ENCODE peak calls at places on chromosomes 1 and 21, in ten cellular contexts. I is ascending aorta; R is OCI-LY7; K is caudate nucleus; W is NCI-H2029 treated with DMSO at 0.1 percent for 48 hours; O is activated CD8-positive, alpha-beta memory T cell treated with anti-CD3 and anti-CD28 coated beads for 48 hours; A is lung; J is cardiac muscle cell; U is endothelial cell of umbilical vein; D is NCI-H345. H is an unnamed sample.

GRCh38 chr1:117592155-117592554 is 13.7 kb upstream of the TENT5C start:
- DNase-seq in R (no peak), A (no peak), D (no peak), K (no peak), O (no peak), U (no peak), J (no peak), I (no peak), W (no peak), H (no peak)

GRCh38 chr1:6731905-6732304 is 30.3 kb upstream of the DNAJC11 start:
- DNase-seq in R (no peak), U (no peak), D (no peak), I (no peak), W (no peak), O (no peak), K (no peak), J (no peak), A (no peak), H (no peak)

GRCh38 chr1:36560177-36560576 is 77.5 kb upstream of the CSF3R start:
- DNase-seq in K (no peak), U (no peak), D (no peak), J (no peak), O (no peak), I (no peak), W (no peak), R (no peak), A (no peak), H (no peak)

GRCh38 chr1:72435025-72435424 is 152.7 kb upstream of the NEGR1 start:
- DNase-seq in K (no peak), O (no peak), J (no peak), D (no peak), U (no peak), W (no peak), I (no peak), A (no peak), R (no peak), H (no peak)

GRCh38 chr1:33815061-33815460 is 48.8 kb upstream of the HMGB4 start:
- DNase-seq in U (no peak), K (no peak), I (no peak), A (peak; percentile 25), O (no peak), W (no peak), D (no peak), R (no peak), J (peak; percentile 9), H (no peak)

GRCh38 chr1:219188331-219188803 is 14.7 kb downstream of the LYPLAL1 start:
- DNase-seq in A (no peak), W (no peak), K (no peak), O (no peak), I (no peak), J (no peak), R (no peak), U (peak; percentile 57), D (no peak), H (no peak)

GRCh38 chr1:54253480-54253879 is 53.5 kb downstream of the MRPL37 start:
- DNase-seq in I (no peak), O (no peak), K (no peak), R (no peak), U (peak; percentile 48), J (peak; percentile 85), A (no peak), W (no peak), D (no peak), H (no peak)

GRCh38 chr1:5993553-5994510 is 1.6 kb upstream of the NPHP4 start:
- DNase-seq in K (no peak), I (no peak), D (no peak), O (no peak), W (no peak), A (no peak), R (peak; percentile 37), J (no peak), U (no peak), H (no peak)

GRCh38 chr1:197868751-197869501 is 33.5 kb upstream of the C1orf53 start:
- DNase-seq in J (peak; percentile 76), I (no peak), U (peak; percentile 56), W (no peak), O (no peak), R (peak; percentile 74), A (no peak), K (no peak), D (peak; percentile 8), H (peak; percentile 61)

GRCh38 chr21:26136686-26137085 is 33.9 kb downstream of the APP start:
- DNase-seq in R (no peak), W (no peak), U (no peak), O (no peak), I (no peak), A (no peak), J (no peak), K (no peak), D (no peak), H (no peak)

GRCh38 chr1:239811211-239811902 is 280.3 kb upstream of the FMN2 start:
- DNase-seq in I (no peak), J (no peak), O (no peak), U (no peak), K (peak; percentile 41), W (no peak), D (no peak), A (no peak), R (no peak), H (peak; percentile 85)

GRCh38 chr21:40658237-40658636 is 188.7 kb downstream of the DSCAM start:
- DNase-seq in I (no peak), O (no peak), R (no peak), J (no peak), W (peak; percentile 27), A (no peak), D (no peak), K (no peak), U (no peak), H (no peak)

GRCh38 chr1:64505232-64505943 is 35.5 kb downstream of the CACHD1 start:
- DNase-seq in D (no peak), U (no peak), R (no peak), I (no peak), A (no peak), O (peak; percentile 3), K (no peak), J (no peak), W (no peak), H (peak; percentile 44)

GRCh38 chr1:201466492-201466891 is 2.5 kb downstream of the PHLDA3 start:
- DNase-seq in K (no peak), W (no peak), O (no peak), J (peak; percentile 62), A (no peak), R (no peak), D (no peak), U (no peak), I (no peak), H (no peak)

GRCh38 chr1:90591970-90592356 is 125.1 kb downstream of the BARHL2 start:
- DNase-seq in I (no peak), O (no peak), K (no peak), W (no peak), J (no peak), R (no peak), U (no peak), D (no peak), A (no peak), H (no peak)

H was measured in NCI-H2227 treated with DMSO at 0.1 percent for 48 hours.